ENCODE peak calls at places on chromosomes 3 and 15, in eight cellular contexts. W is BE2C, C is type B pancreatic cell, O is endothelial cell, A is pancreas, U is esophagus squamous epithelium, K is coronary artery, D is H9. I is an unnamed sample.

GRCh38 chr3:81851166-81851565 is 89.7 kb upstream of the GBE1 start:
- DNase-seq in O (no peak), D (no peak), A (no peak), U (no peak), C (no peak), W (no peak), K (no peak), I (no peak)

GRCh38 chr15:89666147-89666857 is 11.0 kb upstream of the KIF7 start:
- DNase-seq in D (peak), K (no peak), U (no peak), O (no peak), A (no peak), C (no peak), W (peak), I (no peak)

GRCh38 chr15:40773496-40773895 is 3.7 kb downstream of the C15orf62 start:
- DNase-seq in D (no peak), U (no peak), C (no peak), K (no peak), W (no peak), O (no peak), A (no peak), I (no peak)

GRCh38 chr3:156718622-156719300 is 44.4 kb downstream of the TIPARP start:
- DNase-seq in O (no peak), D (no peak), U (no peak), K (no peak), C (no peak), A (no peak), W (no peak), I (no peak)

GRCh38 chr3:101039285-101039684 is 46.1 kb upstream of the ABI3BP start:
- DNase-seq in C (no peak), A (no peak), W (no peak), D (no peak), O (no peak), K (no peak), U (no peak), I (no peak)

GRCh38 chr3:11774296-11774877 is 72.3 kb downstream of the TAMM41 start:
- DNase-seq in O (peak), D (peak), A (peak), U (no peak), K (no peak), W (peak), C (no peak), I (peak)

GRCh38 chr3:35737080-35737479 is 97.8 kb downstream of the ARPP21 start:
- DNase-seq in C (no peak), W (no peak), K (no peak), U (no peak), A (no peak), D (peak), O (no peak), I (no peak)

GRCh38 chr3:16528581-16528993 is 15.1 kb upstream of the RFTN1 start:
- DNase-seq in W (no peak), O (no peak), U (no peak), K (no peak), C (no peak), D (no peak), A (no peak), I (no peak)

GRCh38 chr15:64236156-64236555 is 73.3 kb upstream of the PPIB start:
- DNase-seq in W (no peak), U (no peak), K (no peak), C (no peak), O (no peak), D (no peak), A (no peak), I (no peak)

GRCh38 chr15:43775411-43775965 is 1.3 kb downstream of the ELL3 start:
- DNase-seq in A (no peak), D (peak), W (peak), U (no peak), C (no peak), K (no peak), O (peak), I (peak)

GRCh38 chr15:80242802-80243201 is 9.2 kb downstream of the CTXND1 start:
- DNase-seq in A (no peak), D (no peak), O (no peak), C (peak), K (no peak), U (no peak), W (no peak), I (no peak)

GRCh38 chr3:168341965-168342719 is 246.4 kb upstream of the GOLIM4 start:
- DNase-seq in W (no peak), O (no peak), A (no peak), U (no peak), D (no peak), K (no peak), C (no peak), I (no peak)

GRCh38 chr15:52115598-52116427 is 3.2 kb upstream of the BCL2L10 start:
- DNase-seq in D (no peak), U (no peak), A (no peak), C (no peak), K (no peak), W (no peak), O (no peak), I (no peak)

GRCh38 chr15:50066202-50066601 is 52.8 kb downstream of the ATP8B4 start:
- DNase-seq in D (no peak), U (no peak), C (no peak), O (no peak), W (no peak), A (no peak), K (no peak), I (no peak)

GRCh38 chr15:29920515-29920914 is 98.2 kb upstream of the TJP1 start:
- DNase-seq in W (no peak), U (no peak), C (peak), O (no peak), D (no peak), K (no peak), A (peak), I (peak)

GRCh38 chr3:13584427-13584891 is 35.5 kb downstream of the FBLN2 start:
- DNase-seq in A (no peak), K (no peak), D (no peak), U (no peak), W (no peak), O (no peak), C (no peak), I (no peak)

GRCh38 chr15:61106886-61107285 is 122.2 kb downstream of the RORA start:
- DNase-seq in K (no peak), D (no peak), W (no peak), O (no peak), U (no peak), C (no peak), A (no peak), I (no peak)

GRCh38 chr15:66072616-66073361 is 180.8 kb downstream of the MEGF11 start:
- DNase-seq in A (no peak), W (no peak), U (no peak), C (no peak), K (no peak), O (no peak), D (peak), I (no peak)

GRCh38 chr3:53142986-53143385 is 12.8 kb upstream of the RFT1 start:
- DNase-seq in C (no peak), O (no peak), A (no peak), U (no peak), D (no peak), K (no peak), W (no peak), I (no peak)

GRCh38 chr3:85342915-85343314 is 384.1 kb downstream of the CADM2 start:
- DNase-seq in C (no peak), A (no peak), K (no peak), O (peak), U (no peak), D (no peak), W (peak), I (peak)

GRCh38 chr3:51269466-51269865 is 115.6 kb upstream of the MANF start:
- DNase-seq in A (no peak), C (no peak), K (no peak), D (no peak), O (no peak), W (no peak), U (no peak), I (no peak)

GRCh38 chr15:87671289-87671688 is 585.2 kb downstream of the NTRK3 start:
- DNase-seq in D (no peak), K (no peak), W (no peak), O (no peak), C (no peak), A (no peak), U (no peak), I (no peak)

GRCh38 chr15:97061392-97061791 is 730.9 kb downstream of the NR2F2 start:
- DNase-seq in O (no peak), C (no peak), D (no peak), W (no peak), K (no peak), A (no peak), U (no peak), I (no peak)

GRCh38 chr3:38031022-38031994 is 1.9 kb upstream of the PLCD1 start:
- DNase-seq in A (no peak), U (no peak), K (peak), W (no peak), O (no peak), D (no peak), C (no peak), I (peak)

GRCh38 chr3:152564454-152564853 is 270.5 kb upstream of the P2RY1 start:
- DNase-seq in D (no peak), A (no peak), C (no peak), U (no peak), K (no peak), O (no peak), W (no peak), I (no peak)

GRCh38 chr3:134685881-134686802 is 35.3 kb upstream of the KY start:
- DNase-seq in O (no peak), A (no peak), K (no peak), C (no peak), W (no peak), D (no peak), U (no peak), I (no peak)

GRCh38 chr3:100590114-100590839 is 19.1 kb upstream of the ADGRG7 start:
- DNase-seq in W (peak), U (no peak), C (no peak), D (peak), A (no peak), K (no peak), O (peak), I (peak)

GRCh38 chr3:64863811-64864210 is 176.0 kb upstream of the ADAMTS9 start:
- DNase-seq in C (no peak), W (no peak), O (no peak), U (no peak), A (no peak), D (no peak), K (no peak), I (no peak)

GRCh38 chr3:53158700-53159414 is 2.2 kb upstream of the PRKCD start:
- DNase-seq in A (no peak), U (no peak), K (no peak), C (no peak), D (no peak), O (no peak), W (no peak), I (no peak)

GRCh38 chr3:126153695-126154360 is 26.6 kb downstream of the ALDH1L1 start:
- DNase-seq in K (no peak), W (no peak), U (no peak), O (no peak), A (peak), C (peak), D (no peak), I (no peak)

GRCh38 chr3:85726241-85726640 is 767.5 kb downstream of the CADM2 start:
- DNase-seq in C (no peak), K (no peak), U (no peak), A (no peak), D (no peak), O (no peak), W (no peak), I (peak)

GRCh38 chr3:175163686-175164085 is 304.6 kb downstream of the NAALADL2 start:
- DNase-seq in O (no peak), U (no peak), A (no peak), W (no peak), D (no peak), K (no peak), C (no peak), I (no peak)

GRCh38 chr15:89416339-89417183 is 79.8 kb downstream of the RHCG start:
- DNase-seq in W (peak), K (no peak), O (peak), A (peak), U (no peak), C (peak), D (peak), I (peak)

GRCh38 chr3:102125994-102126368 is 276.7 kb downstream of the NFKBIZ start:
- DNase-seq in K (no peak), D (no peak), A (no peak), W (no peak), C (no peak), O (no peak), U (no peak), I (no peak)

GRCh38 chr15:57377478-57377847 is 1.2 kb downstream of the CGNL1 start:
- DNase-seq in K (no peak), D (no peak), C (no peak), W (no peak), U (no peak), A (no peak), O (no peak), I (peak)
- TF ChIP-seq CTCF in K (no peak), D (no peak), C (no peak), W (no peak), U (no peak), A (no peak), O (no peak), I (no peak)

GRCh38 chr3:115986555-115987207 is 363.4 kb downstream of the GAP43 start:
- DNase-seq in W (peak), A (no peak), D (peak), U (no peak), K (no peak), O (peak), C (no peak), I (peak)
- TF ChIP-seq CTCF in W (peak), A (no peak), D (peak), U (peak), K (no peak), O (peak), C (peak), I (peak)

GRCh38 chr3:121175083-121175482 is 267.1 kb downstream of the STXBP5L start:
- DNase-seq in C (no peak), W (no peak), U (no peak), O (no peak), K (no peak), D (no peak), A (no peak), I (no peak)
- TF ChIP-seq CTCF in C (no peak), W (no peak), U (no peak), O (no peak), K (no peak), D (no peak), A (no peak), I (no peak)

GRCh38 chr15:58520464-58520863 is 88.7 kb downstream of the LIPC start:
- DNase-seq in U (no peak), C (no peak), W (no peak), A (no peak), K (no peak), O (no peak), D (no peak), I (no peak)
- TF ChIP-seq CTCF in U (no peak), C (no peak), W (no peak), A (no peak), K (no peak), O (no peak), D (no peak), I (no peak)

GRCh38 chr3:161305095-161305991 is 66.0 kb downstream of the SPTSSB start:
- DNase-seq in D (no peak), W (no peak), U (no peak), C (no peak), O (no peak), A (no peak), K (no peak), I (peak)
- TF ChIP-seq CTCF in D (peak), W (peak), U (peak), C (peak), O (peak), A (peak), K (peak), I (peak)

GRCh38 chr3:60036803-60037202 is 987.0 kb upstream of the CFAP20DC start:
- DNase-seq in C (no peak), D (no peak), O (no peak), A (no peak), U (no peak), K (no peak), W (no peak), I (no peak)
- TF ChIP-seq CTCF in C (no peak), D (no peak), O (no peak), A (no peak), U (no peak), K (no peak), W (no peak), I (no peak)

GRCh38 chr3:43549626-43550025 is 72.2 kb downstream of the ANO10 start:
- DNase-seq in U (no peak), A (no peak), D (no peak), K (no peak), C (no peak), O (no peak), W (no peak), I (no peak)
- TF ChIP-seq CTCF in U (no peak), A (no peak), D (no peak), K (no peak), C (no peak), O (no peak), W (no peak), I (no peak)